ENCODE peak calls at places on chromosome 6, in eight cellular contexts. T, L, W, K, O, S, V and J are unnamed samples.

GRCh38 chr6:56875961-56876360 is 78.9 kb upstream of the BEND6 start:
- DNase-seq in O (peak; percentile 47), V (peak; percentile 87), T (no peak), W (no peak), K (no peak), S (no peak), L (no peak), J (no peak)

GRCh38 chr6:150324044-150324443 is 44.8 kb upstream of the IYD start:
- DNase-seq in W (no peak), K (no peak), L (no peak), S (no peak), V (no peak), T (no peak), O (no peak), J (no peak)

GRCh38 chr6:130167655-130168054 is 55.1 kb downstream of the SAMD3 start:
- DNase-seq in T (no peak), S (no peak), K (no peak), V (peak; percentile 39), W (no peak), L (no peak), O (peak; percentile 65), J (peak; percentile 94)

GRCh38 chr6:33761922-33762629 is 15.4 kb upstream of the IP6K3 start:
- DNase-seq in K (peak; percentile 21), S (peak; percentile 64), V (peak; percentile 56), L (peak; percentile 57), W (peak; percentile 70), T (peak; percentile 97), O (peak; percentile 61), J (peak; percentile 63)

GRCh38 chr6:113857565-113858066 is 471 bp downstream of the MARCKS start:
- DNase-seq in O (no peak), L (no peak), W (no peak), V (peak; percentile 63), T (no peak), S (no peak), K (no peak), J (no peak)

GRCh38 chr6:1766663-1767062 is 156.9 kb downstream of the FOXC1 start:
- DNase-seq in V (peak; percentile 53), K (no peak), W (no peak), T (no peak), O (peak; percentile 57), S (no peak), L (no peak), J (no peak)

GRCh38 chr6:36751833-36752186 is 54.2 kb downstream of the RAB44 start:
- DNase-seq in S (no peak), T (no peak), W (no peak), K (no peak), O (no peak), L (no peak), V (no peak), J (no peak)

GRCh38 chr6:77880501-77880900 is 227.7 kb downstream of the MEI4 start:
- DNase-seq in V (peak; percentile 2), T (no peak), W (no peak), K (no peak), O (peak; percentile 52), L (no peak), S (no peak), J (peak; percentile 80)

GRCh38 chr6:9732056-9732455 is 682.8 kb downstream of the TFAP2A start:
- DNase-seq in S (no peak), L (no peak), V (no peak), W (no peak), K (no peak), O (no peak), T (no peak), J (no peak)

GRCh38 chr6:124742971-124743370 is 219.3 kb upstream of the RNF217 start:
- DNase-seq in W (no peak), O (peak; percentile 24), T (no peak), L (no peak), K (no peak), S (no peak), V (no peak), J (peak; percentile 12)

GRCh38 chr6:35496036-35496850 is 636 bp downstream of the TEAD3 start:
- DNase-seq in T (no peak), W (no peak), L (no peak), S (no peak), K (no peak), O (peak; percentile 54), V (peak; percentile 77), J (peak; percentile 38)

GRCh38 chr6:38493929-38494547 is 145.7 kb downstream of the BTBD9 start:
- DNase-seq in W (peak; percentile 84), L (peak; percentile 84), T (peak; percentile 80), K (peak; percentile 65), V (peak; percentile 53), S (peak; percentile 73), O (peak; percentile 86), J (peak; percentile 82)

GRCh38 chr6:130026859-130027258 is 8.5 kb downstream of the L3MBTL3 start:
- DNase-seq in T (no peak), L (no peak), S (no peak), O (peak; percentile 18), V (peak; percentile 56), W (no peak), K (no peak), J (no peak)

GRCh38 chr6:35710241-35710847 is 21.6 kb upstream of the FKBP5 start:
- DNase-seq in T (no peak), O (peak; percentile 58), V (no peak), W (peak; percentile 59), K (no peak), S (no peak), L (peak; percentile 46), J (peak; percentile 41)

GRCh38 chr6:364609-365540 is 26.7 kb upstream of the IRF4 start:
- DNase-seq in V (no peak), K (no peak), S (no peak), W (no peak), T (no peak), O (no peak), L (no peak), J (no peak)

GRCh38 chr6:98463038-98463437 is 371.3 kb upstream of the POU3F2 start:
- DNase-seq in S (no peak), L (no peak), T (no peak), O (no peak), W (no peak), K (no peak), V (no peak), J (no peak)

GRCh38 chr6:115842338-115842737 is 218.4 kb downstream of the FRK start:
- DNase-seq in K (no peak), W (no peak), O (no peak), S (no peak), V (no peak), L (no peak), T (no peak), J (no peak)

GRCh38 chr6:146972526-146972925 is 231.7 kb upstream of the STXBP5 start:
- DNase-seq in T (no peak), O (no peak), L (no peak), V (peak; percentile 2), W (no peak), S (no peak), K (no peak), J (no peak)

GRCh38 chr6:142613981-142614380 is 312.2 kb downstream of the ADGRG6 start:
- DNase-seq in V (no peak), O (no peak), L (no peak), K (no peak), W (no peak), T (no peak), S (no peak), J (no peak)

GRCh38 chr6:40671338-40672050 is 84.3 kb upstream of the LRFN2 start:
- DNase-seq in S (no peak), W (no peak), T (no peak), V (no peak), O (no peak), L (no peak), K (no peak), J (no peak)

GRCh38 chr6:105324386-105325000 is 78.4 kb downstream of the PREP start:
- DNase-seq in W (no peak), K (no peak), T (no peak), V (peak; percentile 53), L (no peak), S (no peak), O (peak; percentile 38), J (peak; percentile 36)

GRCh38 chr6:153831350-153832078 is 207.5 kb upstream of the OPRM1 start:
- DNase-seq in V (no peak), S (no peak), L (no peak), K (no peak), W (no peak), T (no peak), O (no peak), J (no peak)

GRCh38 chr6:135586844-135587243 is 89.3 kb upstream of the AHI1 start:
- DNase-seq in T (no peak), V (no peak), O (no peak), K (no peak), W (peak; percentile 75), L (peak; percentile 37), S (no peak), J (peak; percentile 67)

GRCh38 chr6:27088068-27088467 is 159.4 kb upstream of the PRSS16 start:
- DNase-seq in V (no peak), L (no peak), T (no peak), K (no peak), W (no peak), O (no peak), S (no peak), J (no peak)

GRCh38 chr6:126805861-126806260 is 312.6 kb upstream of the RSPO3 start:
- DNase-seq in L (no peak), T (no peak), W (no peak), V (peak; percentile 15), K (no peak), S (no peak), O (peak; percentile 31), J (no peak)

GRCh38 chr6:3813918-3814317 is 35.3 kb upstream of the FAM50B start:
- DNase-seq in L (no peak), K (no peak), S (no peak), T (no peak), V (no peak), O (no peak), W (no peak), J (no peak)